ENCODE peak calls at places on chromosomes 1 and 21, in ten cellular contexts. One of them, this sample, is unnamed.

GRCh38 chr1:202046748-202047708 is 36.6 kb downstream of the ELF3 start:
- DNase-seq in A549: peak
- DNase-seq in EL: peak
- DNase-seq in T-helper 2 cell: no peak
- DNase-seq in GF-D8: no peak
- DNase-seq in activated T-cell treated with anti-CD3 and anti-CD28 coated beads for 24 hours: no peak
- DNase-seq in glomerular endothelial cell: no peak
- DNase-seq in NCI-H1694 treated with DMSO at 0.1 percent for 48 hours: no peak
- DNase-seq in NCI-H1092 treated with DMSO at 0.1 percent for 48 hours: no peak
- DNase-seq in astrocyte of the spinal cord: no peak
- DNase-seq in this sample: no peak

GRCh38 chr1:33260435-33260980 is 4.2 kb downstream of the ZNF362 start:
- DNase-seq in A549: no peak
- DNase-seq in EL: no peak
- DNase-seq in T-helper 2 cell: no peak
- DNase-seq in GF-D8: no peak
- DNase-seq in activated T-cell treated with anti-CD3 and anti-CD28 coated beads for 24 hours: no peak
- DNase-seq in glomerular endothelial cell: no peak
- DNase-seq in NCI-H1694 treated with DMSO at 0.1 percent for 48 hours: no peak
- DNase-seq in NCI-H1092 treated with DMSO at 0.1 percent for 48 hours: no peak
- DNase-seq in astrocyte of the spinal cord: no peak
- DNase-seq in this sample: no peak

GRCh38 chr1:41918450-41919043 is at the start of gene HIVEP3:
- DNase-seq in A549: peak
- DNase-seq in EL: peak
- DNase-seq in T-helper 2 cell: no peak
- DNase-seq in GF-D8: no peak
- DNase-seq in activated T-cell treated with anti-CD3 and anti-CD28 coated beads for 24 hours: no peak
- DNase-seq in glomerular endothelial cell: no peak
- DNase-seq in NCI-H1694 treated with DMSO at 0.1 percent for 48 hours: peak
- DNase-seq in NCI-H1092 treated with DMSO at 0.1 percent for 48 hours: peak
- DNase-seq in astrocyte of the spinal cord: no peak
- DNase-seq in this sample: no peak

GRCh38 chr1:166972193-166972592 is 3.1 kb downstream of the ILDR2 start:
- DNase-seq in A549: no peak
- DNase-seq in EL: no peak
- DNase-seq in T-helper 2 cell: no peak
- DNase-seq in GF-D8: no peak
- DNase-seq in activated T-cell treated with anti-CD3 and anti-CD28 coated beads for 24 hours: no peak
- DNase-seq in glomerular endothelial cell: no peak
- DNase-seq in NCI-H1694 treated with DMSO at 0.1 percent for 48 hours: no peak
- DNase-seq in NCI-H1092 treated with DMSO at 0.1 percent for 48 hours: peak
- DNase-seq in astrocyte of the spinal cord: no peak
- DNase-seq in this sample: no peak

GRCh38 chr1:244444854-244445253 is 6.9 kb downstream of the ADSS2 start:
- DNase-seq in A549: no peak
- DNase-seq in EL: no peak
- DNase-seq in T-helper 2 cell: no peak
- DNase-seq in GF-D8: no peak
- DNase-seq in activated T-cell treated with anti-CD3 and anti-CD28 coated beads for 24 hours: no peak
- DNase-seq in glomerular endothelial cell: no peak
- DNase-seq in NCI-H1694 treated with DMSO at 0.1 percent for 48 hours: peak
- DNase-seq in NCI-H1092 treated with DMSO at 0.1 percent for 48 hours: no peak
- DNase-seq in astrocyte of the spinal cord: no peak
- DNase-seq in this sample: no peak

GRCh38 chr1:202029171-202029665 is 18.8 kb downstream of the ELF3 start:
- DNase-seq in A549: peak
- DNase-seq in EL: peak
- DNase-seq in T-helper 2 cell: no peak
- DNase-seq in GF-D8: no peak
- DNase-seq in activated T-cell treated with anti-CD3 and anti-CD28 coated beads for 24 hours: no peak
- DNase-seq in glomerular endothelial cell: peak
- DNase-seq in NCI-H1694 treated with DMSO at 0.1 percent for 48 hours: no peak
- DNase-seq in NCI-H1092 treated with DMSO at 0.1 percent for 48 hours: peak
- DNase-seq in astrocyte of the spinal cord: peak
- DNase-seq in this sample: no peak

GRCh38 chr1:63746129-63746864 is 27.5 kb upstream of the ROR1 start:
- DNase-seq in A549: no peak
- DNase-seq in EL: peak
- DNase-seq in T-helper 2 cell: peak
- DNase-seq in GF-D8: no peak
- DNase-seq in activated T-cell treated with anti-CD3 and anti-CD28 coated beads for 24 hours: no peak
- DNase-seq in glomerular endothelial cell: peak
- DNase-seq in NCI-H1694 treated with DMSO at 0.1 percent for 48 hours: no peak
- DNase-seq in NCI-H1092 treated with DMSO at 0.1 percent for 48 hours: no peak
- DNase-seq in astrocyte of the spinal cord: peak
- DNase-seq in this sample: peak

GRCh38 chr21:45460611-45461368 is 55.8 kb downstream of the COL18A1 start:
- DNase-seq in A549: no peak
- DNase-seq in EL: peak
- DNase-seq in T-helper 2 cell: no peak
- DNase-seq in GF-D8: no peak
- DNase-seq in activated T-cell treated with anti-CD3 and anti-CD28 coated beads for 24 hours: no peak
- DNase-seq in glomerular endothelial cell: peak
- DNase-seq in NCI-H1694 treated with DMSO at 0.1 percent for 48 hours: no peak
- DNase-seq in NCI-H1092 treated with DMSO at 0.1 percent for 48 hours: no peak
- DNase-seq in astrocyte of the spinal cord: peak
- DNase-seq in this sample: no peak

GRCh38 chr1:93042134-93042821 is 36.8 kb upstream of the MTF2 start:
- DNase-seq in A549: no peak
- DNase-seq in EL: peak
- DNase-seq in T-helper 2 cell: peak
- DNase-seq in GF-D8: no peak
- DNase-seq in activated T-cell treated with anti-CD3 and anti-CD28 coated beads for 24 hours: peak
- DNase-seq in glomerular endothelial cell: no peak
- DNase-seq in NCI-H1694 treated with DMSO at 0.1 percent for 48 hours: no peak
- DNase-seq in NCI-H1092 treated with DMSO at 0.1 percent for 48 hours: no peak
- DNase-seq in astrocyte of the spinal cord: no peak
- DNase-seq in this sample: no peak

GRCh38 chr1:235864965-235865525 is 1.7 kb downstream of the LYST start:
- DNase-seq in A549: no peak
- DNase-seq in EL: no peak
- DNase-seq in T-helper 2 cell: peak
- DNase-seq in GF-D8: peak
- DNase-seq in activated T-cell treated with anti-CD3 and anti-CD28 coated beads for 24 hours: no peak
- DNase-seq in glomerular endothelial cell: no peak
- DNase-seq in NCI-H1694 treated with DMSO at 0.1 percent for 48 hours: no peak
- DNase-seq in NCI-H1092 treated with DMSO at 0.1 percent for 48 hours: no peak
- DNase-seq in astrocyte of the spinal cord: no peak
- DNase-seq in this sample: no peak

GRCh38 chr1:216925962-216926361 is 202.7 kb upstream of the ESRRG start:
- DNase-seq in A549: no peak
- DNase-seq in EL: no peak
- DNase-seq in T-helper 2 cell: no peak
- DNase-seq in GF-D8: no peak
- DNase-seq in activated T-cell treated with anti-CD3 and anti-CD28 coated beads for 24 hours: no peak
- DNase-seq in glomerular endothelial cell: no peak
- DNase-seq in NCI-H1694 treated with DMSO at 0.1 percent for 48 hours: no peak
- DNase-seq in NCI-H1092 treated with DMSO at 0.1 percent for 48 hours: no peak
- DNase-seq in astrocyte of the spinal cord: no peak
- DNase-seq in this sample: no peak

GRCh38 chr1:223245983-223246382 is 102.9 kb upstream of the TLR5 start:
- DNase-seq in A549: no peak
- DNase-seq in EL: no peak
- DNase-seq in T-helper 2 cell: no peak
- DNase-seq in GF-D8: no peak
- DNase-seq in activated T-cell treated with anti-CD3 and anti-CD28 coated beads for 24 hours: no peak
- DNase-seq in glomerular endothelial cell: no peak
- DNase-seq in NCI-H1694 treated with DMSO at 0.1 percent for 48 hours: no peak
- DNase-seq in NCI-H1092 treated with DMSO at 0.1 percent for 48 hours: no peak
- DNase-seq in astrocyte of the spinal cord: no peak
- DNase-seq in this sample: no peak

GRCh38 chr1:6796095-6796494 is 10.8 kb downstream of the CAMTA1 start:
- DNase-seq in A549: no peak
- DNase-seq in EL: no peak
- DNase-seq in T-helper 2 cell: no peak
- DNase-seq in GF-D8: no peak
- DNase-seq in activated T-cell treated with anti-CD3 and anti-CD28 coated beads for 24 hours: no peak
- DNase-seq in glomerular endothelial cell: no peak
- DNase-seq in NCI-H1694 treated with DMSO at 0.1 percent for 48 hours: no peak
- DNase-seq in NCI-H1092 treated with DMSO at 0.1 percent for 48 hours: no peak
- DNase-seq in astrocyte of the spinal cord: peak
- DNase-seq in this sample: no peak

GRCh38 chr1:98172578-98172977 is 251.7 kb upstream of the DPYD start:
- DNase-seq in A549: no peak
- DNase-seq in EL: no peak
- DNase-seq in T-helper 2 cell: no peak
- DNase-seq in GF-D8: no peak
- DNase-seq in activated T-cell treated with anti-CD3 and anti-CD28 coated beads for 24 hours: no peak
- DNase-seq in glomerular endothelial cell: no peak
- DNase-seq in NCI-H1694 treated with DMSO at 0.1 percent for 48 hours: no peak
- DNase-seq in NCI-H1092 treated with DMSO at 0.1 percent for 48 hours: no peak
- DNase-seq in astrocyte of the spinal cord: no peak
- DNase-seq in this sample: no peak

GRCh38 chr1:6956488-6957159 is 171.4 kb downstream of the CAMTA1 start:
- DNase-seq in A549: no peak
- DNase-seq in EL: no peak
- DNase-seq in T-helper 2 cell: no peak
- DNase-seq in GF-D8: no peak
- DNase-seq in activated T-cell treated with anti-CD3 and anti-CD28 coated beads for 24 hours: no peak
- DNase-seq in glomerular endothelial cell: no peak
- DNase-seq in NCI-H1694 treated with DMSO at 0.1 percent for 48 hours: no peak
- DNase-seq in NCI-H1092 treated with DMSO at 0.1 percent for 48 hours: no peak
- DNase-seq in astrocyte of the spinal cord: no peak
- DNase-seq in this sample: peak

GRCh38 chr1:31801450-31801849 is 14.4 kb downstream of the SPOCD1 start:
- DNase-seq in A549: no peak
- DNase-seq in EL: no peak
- DNase-seq in T-helper 2 cell: no peak
- DNase-seq in GF-D8: no peak
- DNase-seq in activated T-cell treated with anti-CD3 and anti-CD28 coated beads for 24 hours: no peak
- DNase-seq in glomerular endothelial cell: no peak
- DNase-seq in NCI-H1694 treated with DMSO at 0.1 percent for 48 hours: no peak
- DNase-seq in NCI-H1092 treated with DMSO at 0.1 percent for 48 hours: no peak
- DNase-seq in astrocyte of the spinal cord: no peak
- DNase-seq in this sample: no peak

GRCh38 chr1:183622884-183623785 is 12.4 kb downstream of the ARPC5 start:
- DNase-seq in A549: peak
- DNase-seq in EL: peak
- DNase-seq in T-helper 2 cell: peak
- DNase-seq in GF-D8: peak
- DNase-seq in activated T-cell treated with anti-CD3 and anti-CD28 coated beads for 24 hours: peak
- DNase-seq in glomerular endothelial cell: no peak
- DNase-seq in NCI-H1694 treated with DMSO at 0.1 percent for 48 hours: peak
- DNase-seq in NCI-H1092 treated with DMSO at 0.1 percent for 48 hours: peak
- DNase-seq in astrocyte of the spinal cord: peak
- DNase-seq in this sample: peak

This sample was measured in H9.